ENCODE peak calls at places on chromosomes 13 and 19, in eight cellular contexts. W, N, O, B, A, H, T and K are unnamed samples.
A peak's percentile ranks its signal among the peaks of the same experiment; 100 is the strongest.

GRCh38 chr13:76505437-76505836 is 380.8 kb downstream of the KCTD12 start:
- DNase-seq in W (no peak), N (no peak), O (no peak), B (no peak), A (no peak), H (no peak), T (no peak), K (no peak)

GRCh38 chr13:50208826-50209335 is 193.6 kb downstream of the KCNRG start:
- DNase-seq in W (no peak), N (no peak), O (peak; percentile 57), B (no peak), A (no peak), H (no peak), T (peak; percentile 42), K (no peak)

GRCh38 chr19:55076321-55076720 is 652 bp downstream of the EPS8L1 start:
- DNase-seq in W (no peak), N (no peak), O (no peak), B (no peak), A (no peak), H (no peak), T (no peak), K (no peak)

GRCh38 chr13:110616103-110617101 is 1.1 kb downstream of the NAXD start:
- DNase-seq in W (no peak), N (no peak), O (peak; percentile 74), B (peak; percentile 86), A (peak; percentile 28), H (peak; percentile 15), T (peak; percentile 62), K (no peak)

GRCh38 chr19:11813801-11814706 is at the start of gene ZNF440:
- DNase-seq in W (peak; percentile 67), N (peak; percentile 89), O (peak; percentile 81), B (peak; percentile 98), A (peak; percentile 78), H (peak; percentile 79), T (peak; percentile 96), K (no peak)

GRCh38 chr13:111951982-111952565 is 114.9 kb upstream of the SOX1 start:
- DNase-seq in W (no peak), N (no peak), O (no peak), B (no peak), A (no peak), H (no peak), T (no peak), K (no peak)

GRCh38 chr19:11639602-11640471 is 42.6 kb downstream of the ZNF627 start:
- DNase-seq in W (peak; percentile 78), N (peak; percentile 93), O (peak; percentile 98), B (peak; percentile 98), A (peak; percentile 80), H (peak; percentile 86), T (peak; percentile 92), K (peak; percentile 73)

GRCh38 chr19:45753548-45753947 is 15.5 kb downstream of the SIX5 start:
- DNase-seq in W (no peak), N (no peak), O (no peak), B (no peak), A (no peak), H (no peak), T (no peak), K (no peak)

GRCh38 chr19:34556500-34556899 is 74.9 kb downstream of the WTIP start:
- DNase-seq in W (no peak), N (no peak), O (peak; percentile 37), B (no peak), A (no peak), H (no peak), T (no peak), K (no peak)

GRCh38 chr19:5953680-5954213 is 24.2 kb downstream of the RANBP3 start:
- DNase-seq in W (no peak), N (no peak), O (no peak), B (no peak), A (peak; percentile 45), H (no peak), T (no peak), K (no peak)

GRCh38 chr19:11224429-11224828 is 15.0 kb upstream of the ANGPTL8 start:
- DNase-seq in W (no peak), N (no peak), O (no peak), B (no peak), A (no peak), H (no peak), T (no peak), K (no peak)

GRCh38 chr19:1566392-1567115 is 1.6 kb downstream of the MEX3D start:
- DNase-seq in W (no peak), N (peak; percentile 18), O (peak; percentile 78), B (peak; percentile 87), A (no peak), H (no peak), T (peak; percentile 62), K (no peak)

GRCh38 chr19:16013181-16013850 is 63.0 kb upstream of the TPM4 start:
- DNase-seq in W (no peak), N (no peak), O (no peak), B (peak; percentile 66), A (no peak), H (no peak), T (no peak), K (no peak)

GRCh38 chr19:31339405-31339804 is 9.8 kb downstream of the TSHZ3 start:
- DNase-seq in W (no peak), N (no peak), O (no peak), B (no peak), A (no peak), H (no peak), T (no peak), K (no peak)

GRCh38 chr13:20716951-20717350 is 13.5 kb downstream of the IL17D start:
- DNase-seq in W (no peak), N (no peak), O (no peak), B (no peak), A (no peak), H (no peak), T (peak; percentile 53), K (no peak)

GRCh38 chr13:98954313-98954712 is 23.6 kb downstream of the DOCK9 start:
- DNase-seq in W (no peak), N (no peak), O (no peak), B (no peak), A (no peak), H (no peak), T (no peak), K (no peak)

GRCh38 chr13:52615134-52615801 is 27.0 kb upstream of the HNRNPA1L2 start:
- DNase-seq in W (no peak), N (no peak), O (no peak), B (no peak), A (no peak), H (no peak), T (no peak), K (no peak)

GRCh38 chr13:94345374-94346195 is 133.9 kb downstream of the DCT start:
- DNase-seq in W (no peak), N (peak; percentile 47), O (peak; percentile 74), B (no peak), A (no peak), H (no peak), T (no peak), K (no peak)

GRCh38 chr19:1008268-1009042 is 8.2 kb downstream of the GRIN3B start:
- DNase-seq in W (no peak), N (no peak), O (no peak), B (no peak), A (no peak), H (no peak), T (no peak), K (no peak)

GRCh38 chr19:48290341-48290922 is 20.6 kb downstream of the ZNF114 start:
- DNase-seq in W (no peak), N (no peak), O (peak; percentile 36), B (no peak), A (no peak), H (no peak), T (no peak), K (no peak)

GRCh38 chr13:59601993-59602392 is 561.7 kb downstream of the DIAPH3 start:
- DNase-seq in W (no peak), N (no peak), O (no peak), B (no peak), A (no peak), H (no peak), T (no peak), K (no peak)